ENCODE peak calls at places on chromosomes 1 and 21, in five cellular contexts. B is fibroblast of lung, F is stomach, X is sigmoid colon, P is PC-9. D is an unnamed sample.

GRCh38 chr21:16605588-16605987 is 875.8 kb downstream of the USP25 start:
- DNase-seq in B (peak; percentile 41), F (no peak), X (no peak), P (no peak), D (no peak)

GRCh38 chr1:212754193-212754592 is 37.4 kb downstream of the NSL1 start:
- DNase-seq in B (no peak), F (no peak), X (no peak), P (no peak), D (no peak)

GRCh38 chr1:64263335-64263734 is 59.9 kb downstream of the UBE2U start:
- DNase-seq in B (no peak), F (no peak), X (no peak), P (peak; percentile 7), D (peak; percentile 95)

GRCh38 chr1:18938008-18938706 is 18.3 kb downstream of the IFFO2 start:
- DNase-seq in B (no peak), F (no peak), X (no peak), P (peak; percentile 32), D (no peak)

GRCh38 chr1:145690587-145691558 is 16.3 kb downstream of the PDZK1 start:
- DNase-seq in B (peak; percentile 71), F (no peak), X (no peak), P (no peak), D (peak; percentile 25)

GRCh38 chr1:229984310-229984991 is 82.6 kb upstream of the GALNT2 start:
- DNase-seq in B (no peak), F (no peak), X (no peak), P (no peak), D (no peak)

GRCh38 chr1:218447010-218447689 is 102.0 kb downstream of the TGFB2 start:
- DNase-seq in B (no peak), F (no peak), X (no peak), P (no peak), D (no peak)

GRCh38 chr21:35578350-35578782 is 482.0 kb downstream of the SETD4 start:
- DNase-seq in B (peak; percentile 92), F (no peak), X (no peak), P (no peak), D (peak; percentile 37)

GRCh38 chr1:181128592-181129497 is 40.3 kb downstream of the IER5 start:
- DNase-seq in B (no peak), F (no peak), X (no peak), P (no peak), D (no peak)

GRCh38 chr1:107141491-107142369 is 891 bp downstream of the NTNG1 start:
- DNase-seq in B (peak; percentile 87), F (no peak), X (no peak), P (peak; percentile 15), D (no peak)

GRCh38 chr1:32494196-32494595 is 29.3 kb downstream of the ZBTB8B start:
- DNase-seq in B (no peak), F (no peak), X (no peak), P (no peak), D (peak; percentile 55)

GRCh38 chr1:32031578-32032286 is 18.1 kb downstream of the KHDRBS1 start:
- DNase-seq in B (peak; percentile 49), F (no peak), X (no peak), P (peak; percentile 17), D (peak; percentile 46)

GRCh38 chr1:155989242-155989991 is 11.1 kb upstream of the ARHGEF2 start:
- DNase-seq in B (peak; percentile 77), F (peak; percentile 79), X (peak; percentile 90), P (peak; percentile 70), D (peak; percentile 63)

GRCh38 chr1:99613716-99614115 is 32.2 kb upstream of the PALMD start:
- DNase-seq in B (peak; percentile 9), F (no peak), X (no peak), P (no peak), D (no peak)

GRCh38 chr1:26169669-26170471 is at the start of gene ZNF593:
- DNase-seq in B (peak; percentile 92), F (peak; percentile 94), X (peak; percentile 97), P (peak; percentile 89), D (peak; percentile 93)

GRCh38 chr1:162846256-162847212 is 14.4 kb downstream of the CCDC190 start:
- DNase-seq in B (peak; percentile 42), F (no peak), X (no peak), P (no peak), D (no peak)

GRCh38 chr1:172746091-172746949 is 87.4 kb downstream of the FASLG start:
- DNase-seq in B (peak; percentile 99), F (no peak), X (no peak), P (peak; percentile 44), D (peak; percentile 84)

GRCh38 chr1:94679336-94680007 is 137.9 kb upstream of the F3 start:
- DNase-seq in B (no peak), F (no peak), X (peak; percentile 91), P (no peak), D (no peak)

GRCh38 chr21:35227774-35228173 is 178.7 kb upstream of the RUNX1 start:
- DNase-seq in B (no peak), F (no peak), X (no peak), P (no peak), D (no peak)

GRCh38 chr1:223848536-223848935 is 2.8 kb upstream of the TP53BP2 start:
- DNase-seq in B (no peak), F (no peak), X (no peak), P (no peak), D (no peak)

GRCh38 chr1:23168079-23168461 is 586 bp downstream of the LUZP1 start:
- DNase-seq in B (no peak), F (no peak), X (peak; percentile 68), P (no peak), D (no peak)

DNA sequence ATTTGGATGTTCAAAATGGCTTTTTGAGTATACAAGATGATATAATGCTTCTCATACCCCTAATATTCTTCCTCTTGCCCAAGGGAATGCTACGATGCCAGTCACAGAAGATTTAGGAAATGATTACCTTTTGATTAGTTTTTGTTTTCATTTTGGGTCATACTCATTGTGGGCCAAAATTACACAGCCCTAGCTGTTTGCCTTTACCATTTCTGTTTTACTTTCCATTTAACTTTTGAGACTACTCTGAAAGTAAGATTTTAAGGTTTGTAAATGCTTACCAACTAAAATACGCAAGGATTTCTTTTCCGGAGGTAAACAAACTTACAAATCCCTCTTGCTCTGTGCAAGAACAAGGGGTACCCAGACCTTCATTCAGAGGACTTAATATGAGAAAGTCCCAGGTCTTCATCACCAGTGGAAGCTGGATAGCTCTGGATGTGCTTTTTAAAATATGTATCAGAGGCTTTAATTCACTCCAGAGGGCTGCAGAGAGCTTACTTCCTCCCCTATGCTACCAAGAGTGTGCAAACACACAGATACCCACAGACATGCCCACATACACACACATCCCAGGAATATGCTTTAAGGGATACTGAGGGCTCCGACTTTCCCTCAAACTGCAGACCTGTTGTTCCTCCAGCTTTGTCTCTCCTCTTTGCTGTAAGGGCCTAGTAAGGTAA is 631.4 kb downstream of the SMYD3 start:
- DNase-seq in B (no peak), F (no peak), X (no peak), P (no peak), D (no peak)
- H3K27ac ChIP-seq in B (peak overlapping the region; percentile 77), F (no peak overlapping the region), X (peak overlapping the region; percentile 49), P (no peak overlapping the region), D (no peak overlapping the region)

DNA sequence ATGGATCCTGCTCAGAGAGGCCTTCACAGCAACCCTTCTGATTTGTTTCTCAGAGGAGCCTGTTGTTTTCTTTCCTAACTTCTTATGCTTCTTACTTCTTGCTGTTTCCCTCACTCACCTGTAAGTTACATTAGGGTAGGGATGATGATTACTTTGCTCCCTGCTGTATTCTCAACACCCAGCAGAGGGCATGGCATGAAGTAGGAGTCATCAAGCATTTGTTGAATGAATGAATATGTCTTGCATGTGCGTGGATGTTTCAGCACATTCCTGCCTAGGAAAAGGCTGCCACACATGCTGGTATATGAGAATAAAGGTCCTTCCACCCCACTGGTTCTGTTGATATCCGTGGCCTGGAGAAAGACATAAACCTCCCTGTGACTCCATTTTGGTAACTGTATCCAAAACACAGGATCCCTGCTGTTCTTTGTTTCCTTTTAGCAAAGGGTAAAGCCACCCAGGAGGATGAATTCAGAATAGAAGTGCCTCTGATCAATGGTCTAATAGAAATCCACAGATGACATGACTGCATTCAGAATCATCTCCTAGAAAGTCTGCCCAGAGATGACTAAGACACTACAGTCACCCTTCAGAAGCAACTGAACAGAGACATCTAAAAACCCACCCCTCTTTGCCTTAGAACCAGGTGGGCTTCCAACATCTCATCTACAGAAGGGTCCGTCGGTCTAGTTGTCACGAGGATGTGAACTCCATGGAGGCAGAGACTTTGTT is 168.8 kb downstream of the ZSCAN20 start:
- DNase-seq in B (no peak), F (no peak), X (no peak), P (no peak), D (peak; percentile 38)
- TF ChIP-seq CTCF in B (no peak), F (peak; percentile 14), X (no peak), P (peak; percentile 53), D (no peak)

DNA sequence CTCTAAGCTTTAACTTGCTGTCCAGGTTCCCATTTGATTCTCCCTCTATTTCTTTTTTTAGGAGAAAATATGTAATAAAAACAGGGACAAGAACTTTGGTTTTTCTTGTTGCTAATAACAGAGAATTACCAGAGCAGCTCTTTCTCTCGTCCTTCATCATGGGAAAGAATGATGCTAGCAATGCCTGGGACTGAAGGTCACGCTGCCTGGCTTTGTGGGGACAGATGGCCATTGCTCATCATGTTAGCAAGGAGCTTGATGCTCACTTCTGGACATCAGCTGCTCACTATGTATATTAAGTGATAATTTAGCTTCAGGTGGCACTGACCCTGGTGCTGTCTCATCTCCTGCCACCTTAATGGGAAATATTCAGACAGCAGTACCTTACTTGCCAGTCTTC is 77.4 kb upstream of the AKT3 start:
- DNase-seq in B (no peak), F (no peak), X (no peak), P (no peak), D (no peak)
- H3K27ac ChIP-seq in B (peak overlapping the region; percentile 3), F (no peak overlapping the region), X (no peak overlapping the region), P (peak overlapping the region; percentile 97), D (no peak overlapping the region)

GRCh38 chr1:70499695-70500094 is 88.6 kb downstream of the CTH start:
- DNase-seq in B (no peak), F (no peak), X (no peak), P (no peak), D (no peak)

GRCh38 chr1:70495370-70495769 is 84.3 kb downstream of the CTH start:
- DNase-seq in B (no peak), F (no peak), X (no peak), P (no peak), D (no peak)

GRCh38 chr1:70497152-70497551 is 86.1 kb downstream of the CTH start:
- DNase-seq in B (no peak), F (no peak), X (no peak), P (no peak), D (no peak)

DNA sequence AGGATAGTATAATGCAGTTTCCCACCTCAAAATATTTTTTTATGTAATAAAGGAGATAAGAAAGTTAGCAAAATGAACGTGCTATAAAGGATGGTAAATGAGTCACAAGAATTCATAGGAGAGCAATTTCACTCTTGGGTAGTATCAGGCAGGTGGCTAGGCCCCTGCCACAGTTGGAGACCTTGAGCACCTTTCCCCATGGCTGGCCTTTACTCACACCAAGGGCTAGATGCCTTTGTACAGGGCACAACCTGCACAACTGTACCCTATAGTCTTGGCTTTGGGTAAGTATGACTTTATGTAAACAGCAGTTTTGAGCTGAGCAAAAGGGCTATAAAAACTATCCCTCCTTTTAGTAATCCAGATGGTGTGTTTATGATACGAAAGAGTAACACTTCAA is 85.1 kb downstream of the CTH start:
- DNase-seq in B (no peak), F (no peak), X (no peak), P (no peak), D (no peak)
- TF ChIP-seq CTCF in B (no peak), F (no peak), X (no peak), P (no peak), D (no peak)

GRCh38 chr1:12594966-12595838 is 22.8 kb downstream of the DHRS3 start:
- DNase-seq in B (peak; percentile 68), F (peak; percentile 63), X (peak; percentile 86), P (peak; percentile 79), D (no peak)
- H3K27ac ChIP-seq in B (peak overlapping the region; percentile 90), F (peak overlapping the region; percentile 87), X (peak overlapping the region; percentile 94), P (peak overlapping the region; percentile 100), D (peak overlapping the region; percentile 78)